ENCODE peak calls at places on chromosomes 3 and 15, in seven cellular contexts. J, X, H, Q, D, T and Z are unnamed samples. For H3K9me3, the result is how much of the 10 kb centered on the place peaks cover.

GRCh38 chr15:80550219-80550909 is 144.7 kb upstream of the ABHD17C start:
- DNase-seq in H (peak), Q (no peak), X (no peak), D (no peak), T (no peak), J (no peak), Z (no peak)

GRCh38 chr15:35078221-35078915 is 6.7 kb downstream of the NANOGP8 start:
- DNase-seq in X (no peak), Q (no peak), T (peak), J (no peak), D (no peak), H (peak), Z (no peak)

GRCh38 chr15:88218557-88219214 is 37.9 kb downstream of the NTRK3 start:
- DNase-seq in Q (no peak), X (peak), D (no peak), T (no peak), J (no peak), H (no peak), Z (no peak)

GRCh38 chr3:44962606-44963393 is 13.2 kb downstream of the ZDHHC3 start:
- DNase-seq in X (no peak), T (no peak), Q (no peak), H (no peak), D (no peak), J (no peak), Z (no peak)

GRCh38 chr15:62603757-62604156 is 438.7 kb upstream of the C2CD4B start:
- DNase-seq in D (no peak), X (no peak), H (no peak), J (no peak), Q (no peak), T (no peak), Z (no peak)

GRCh38 chr3:72582211-72582878 is 265.9 kb downstream of the SHQ1 start:
- DNase-seq in X (no peak), H (no peak), Q (peak), T (no peak), D (no peak), J (no peak), Z (no peak)

GRCh38 chr15:29403778-29404177 is 134.2 kb upstream of the NSMCE3 start:
- DNase-seq in X (no peak), H (peak), J (no peak), D (no peak), T (no peak), Q (no peak), Z (no peak)

GRCh38 chr15:48811325-48811938 is 563 bp upstream of the CEP152 start:
- DNase-seq in Q (no peak), J (no peak), D (no peak), X (no peak), H (peak), T (no peak), Z (no peak)

GRCh38 chr15:48858401-48858800 is 19.5 kb upstream of the EID1 start:
- DNase-seq in Q (no peak), X (no peak), H (no peak), T (no peak), J (no peak), D (no peak), Z (no peak)

GRCh38 chr3:37762698-37763097 is 99.0 kb upstream of the CTDSPL start:
- DNase-seq in Q (no peak), J (no peak), D (no peak), X (no peak), T (no peak), H (peak), Z (no peak)

GRCh38 chr3:189983612-189984011 is 137.1 kb downstream of the P3H2 start:
- DNase-seq in X (no peak), Q (no peak), H (no peak), T (no peak), D (no peak), J (no peak), Z (no peak)

DNA sequence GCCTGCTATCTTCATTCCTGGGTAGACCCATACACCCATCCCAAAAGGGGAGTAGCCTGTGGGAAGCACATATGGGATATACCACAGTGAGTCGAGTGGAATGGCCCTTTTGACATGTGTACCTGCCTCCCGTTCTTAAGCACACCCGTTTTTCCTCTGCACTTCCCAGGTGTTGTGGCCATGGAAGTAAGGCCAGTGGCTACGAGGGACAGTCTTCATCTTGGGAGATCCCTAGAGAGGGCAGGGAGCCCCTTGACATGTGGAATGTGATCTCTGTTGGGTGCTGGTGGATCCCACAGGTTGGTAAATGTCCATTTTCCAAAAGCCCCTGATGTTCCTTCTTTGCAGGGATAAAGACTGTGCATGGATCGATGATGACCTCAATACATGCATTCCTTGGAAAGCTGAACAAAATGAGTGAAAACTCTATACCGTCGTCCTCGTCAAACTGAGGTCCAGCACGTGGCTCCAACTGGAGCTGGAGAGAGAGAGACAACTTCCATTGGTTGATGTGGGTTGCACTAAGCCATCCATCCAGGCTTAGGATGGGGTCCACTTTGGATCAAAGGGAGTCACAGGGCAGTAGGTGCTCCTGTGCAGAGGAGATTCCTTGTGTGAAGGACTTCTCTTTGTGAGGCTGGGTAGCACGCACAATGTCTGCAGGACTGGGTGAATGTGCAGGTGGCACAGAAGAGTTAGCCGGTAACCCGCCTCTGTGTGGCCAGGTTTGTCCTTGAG is 136.8 kb downstream of the SNRPN start:
- DNase-seq in Q (no peak), J (no peak), T (no peak), H (no peak), X (no peak), D (no peak), Z (no peak)
- H3K9me3 ChIP-seq in Q (under half), J (half or more), T (under half), H (under half), X (under half), D (half or more), Z (under half)

GRCh38 chr3:31268868-31269267 is 263.9 kb upstream of the STT3B start:
- DNase-seq in X (no peak), J (no peak), T (no peak), H (no peak), D (no peak), Q (no peak), Z (no peak)
- H3K9me3 ChIP-seq in X (under half), J (under half), T (under half), H (under half), D (under half), Q (under half), Z (under half)

DNA sequence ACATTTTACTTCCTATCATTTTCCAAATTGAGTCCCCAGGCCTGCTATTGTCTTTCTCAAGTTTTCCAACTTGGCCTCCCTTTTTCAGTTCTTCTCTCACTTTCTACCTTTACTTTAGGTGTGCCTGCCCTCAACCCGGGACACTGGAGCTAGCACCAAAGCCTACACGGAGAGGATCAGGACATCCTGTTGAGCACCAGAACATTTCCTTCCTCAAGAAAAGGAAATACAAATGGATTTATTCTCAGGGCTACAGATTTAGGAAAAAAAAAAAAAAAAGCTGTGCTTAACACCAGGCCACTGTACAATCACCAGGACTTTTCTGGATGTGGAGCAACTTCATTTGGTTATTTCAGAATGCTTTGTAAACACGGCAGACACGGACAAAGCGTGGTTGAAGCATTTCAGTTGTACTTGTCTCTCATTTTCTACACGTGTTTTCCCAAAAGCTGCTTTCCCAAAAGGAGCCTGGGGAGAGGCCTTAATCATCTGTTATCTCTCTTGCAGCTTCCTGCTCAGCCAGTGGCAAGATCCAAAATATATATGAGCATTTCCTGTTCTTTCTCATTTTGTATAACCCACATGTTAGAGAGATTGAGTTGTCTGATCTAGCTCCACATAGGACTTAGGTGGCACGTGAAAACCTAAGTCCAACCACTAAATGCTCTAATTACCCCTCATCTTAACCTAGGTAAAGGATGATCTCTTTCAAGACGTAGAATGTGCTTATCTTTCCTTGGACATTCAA is 15.5 kb upstream of the ATP1B3 start:
- DNase-seq in J (no peak), X (no peak), H (no peak), D (no peak), T (no peak), Q (no peak), Z (no peak)
- H3K9me3 ChIP-seq in J (under half), X (under half), H (under half), D (under half), T (under half), Q (under half), Z (under half)

GRCh38 chr3:26058774-26059455 is 269.0 kb downstream of the OXSM start:
- DNase-seq in Q (no peak), J (no peak), D (no peak), T (no peak), X (no peak), H (no peak), Z (no peak)
- H3K9me3 ChIP-seq in Q (under half), J (under half), D (under half), T (under half), X (under half), H (under half), Z (under half)

GRCh38 chr15:25088261-25088790 is 133.5 kb downstream of the SNRPN start:
- DNase-seq in D (no peak), Q (no peak), H (no peak), T (no peak), X (no peak), J (no peak), Z (no peak)
- H3K9me3 ChIP-seq in D (half or more), Q (under half), H (under half), T (half or more), X (under half), J (half or more), Z (under half)